ENCODE peak calls at places on chromosomes 16 and 17, in five cellular contexts. One of them, this sample, is unnamed. For H3K4me1, the result is how much of the 10 kb centered on the place peaks cover.

GRCh38 chr17:4838306-4838785 is 5.2 kb downstream of the MINK1 start:
- DNase-seq in thyroid gland: no peak
- DNase-seq in small intestine: no peak
- DNase-seq in tibial nerve: no peak
- DNase-seq in cardiac muscle cell: no peak
- DNase-seq in this sample: no peak

GRCh38 chr17:68288375-68288774 is 2.6 kb downstream of the SLC16A6 start:
- DNase-seq in tibial nerve: no peak
- DNase-seq in cardiac muscle cell: peak
- DNase-seq in small intestine: no peak
- DNase-seq in thyroid gland: no peak
- DNase-seq in this sample: no peak

GRCh38 chr17:12627177-12627629 is 38.5 kb upstream of the MYOCD start:
- DNase-seq in thyroid gland: no peak
- DNase-seq in cardiac muscle cell: peak
- DNase-seq in tibial nerve: peak
- DNase-seq in small intestine: no peak
- DNase-seq in this sample: no peak

GRCh38 chr17:8384801-8385335 is 1.9 kb upstream of the RPL26 start:
- DNase-seq in cardiac muscle cell: peak
- DNase-seq in tibial nerve: no peak
- DNase-seq in thyroid gland: no peak
- DNase-seq in small intestine: no peak
- DNase-seq in this sample: no peak

GRCh38 chr16:65339062-65339461 is 217.2 kb upstream of the CDH11 start:
- DNase-seq in thyroid gland: no peak
- DNase-seq in tibial nerve: no peak
- DNase-seq in small intestine: no peak
- DNase-seq in cardiac muscle cell: no peak
- DNase-seq in this sample: no peak

GRCh38 chr16:1035066-1035415 is 37.5 kb upstream of the SSTR5 start:
- DNase-seq in small intestine: no peak
- DNase-seq in thyroid gland: no peak
- DNase-seq in cardiac muscle cell: no peak
- DNase-seq in tibial nerve: no peak
- DNase-seq in this sample: no peak

GRCh38 chr17:50290074-50290702 is 15.9 kb downstream of the TMEM92 start:
- DNase-seq in cardiac muscle cell: peak
- DNase-seq in tibial nerve: peak
- DNase-seq in small intestine: peak
- DNase-seq in thyroid gland: peak
- DNase-seq in this sample: no peak

GRCh38 chr16:58510097-58510775 is 5.1 kb upstream of the SETD6 start:
- DNase-seq in tibial nerve: no peak
- DNase-seq in thyroid gland: no peak
- DNase-seq in cardiac muscle cell: no peak
- DNase-seq in small intestine: no peak
- DNase-seq in this sample: no peak

GRCh38 chr16:48113471-48113870 is 42.3 kb downstream of the ABCC12 start:
- DNase-seq in thyroid gland: peak
- DNase-seq in cardiac muscle cell: no peak
- DNase-seq in tibial nerve: no peak
- DNase-seq in small intestine: peak
- DNase-seq in this sample: no peak

GRCh38 chr17:7929158-7930029 is at the start of gene KCNAB3:
- DNase-seq in tibial nerve: no peak
- DNase-seq in cardiac muscle cell: peak
- DNase-seq in thyroid gland: no peak
- DNase-seq in small intestine: peak
- DNase-seq in this sample: no peak

GRCh38 chr17:44900894-44901293 is 1.6 kb upstream of the EFTUD2 start:
- DNase-seq in small intestine: no peak
- DNase-seq in tibial nerve: no peak
- DNase-seq in thyroid gland: peak
- DNase-seq in cardiac muscle cell: peak
- DNase-seq in this sample: no peak

GRCh38 chr16:15618392-15618791 is 24.6 kb downstream of the MARF1 start:
- DNase-seq in cardiac muscle cell: peak
- DNase-seq in tibial nerve: no peak
- DNase-seq in small intestine: no peak
- DNase-seq in thyroid gland: no peak
- DNase-seq in this sample: no peak

GRCh38 chr17:40346061-40346767 is 18.3 kb downstream of the GJD3 start:
- DNase-seq in thyroid gland: no peak
- DNase-seq in small intestine: no peak
- DNase-seq in cardiac muscle cell: no peak
- DNase-seq in tibial nerve: no peak
- DNase-seq in this sample: no peak

GRCh38 chr17:73390221-73390620 is 78.4 kb upstream of the CDC42EP4 start:
- DNase-seq in tibial nerve: no peak
- DNase-seq in cardiac muscle cell: no peak
- DNase-seq in thyroid gland: no peak
- DNase-seq in small intestine: no peak
- DNase-seq in this sample: no peak

GRCh38 chr16:7366041-7366440 is 33.4 kb downstream of the RBFOX1 start:
- DNase-seq in small intestine: no peak
- DNase-seq in cardiac muscle cell: no peak
- DNase-seq in thyroid gland: no peak
- DNase-seq in tibial nerve: no peak
- DNase-seq in this sample: no peak

GRCh38 chr17:48106802-48107136 is 797 bp upstream of the SNX11 start:
- DNase-seq in small intestine: no peak
- DNase-seq in cardiac muscle cell: no peak
- DNase-seq in tibial nerve: no peak
- DNase-seq in thyroid gland: no peak
- DNase-seq in this sample: no peak
- H3K4me3 ChIP-seq in small intestine: no peak
- H3K4me3 ChIP-seq in cardiac muscle cell: peak
- H3K4me3 ChIP-seq in tibial nerve: peak
- H3K4me3 ChIP-seq in thyroid gland: peak
- H3K4me3 ChIP-seq in this sample: peak

GRCh38 chr17:76561332-76561731 is 21.5 kb downstream of the PRCD start:
- DNase-seq in tibial nerve: no peak
- DNase-seq in small intestine: peak
- DNase-seq in thyroid gland: no peak
- DNase-seq in cardiac muscle cell: no peak
- DNase-seq in this sample: no peak
- H3K4me1 ChIP-seq in tibial nerve: half or more
- H3K4me1 ChIP-seq in small intestine: under half
- H3K4me1 ChIP-seq in thyroid gland: half or more
- H3K4me1 ChIP-seq in cardiac muscle cell: under half
- H3K4me1 ChIP-seq in this sample: under half

GRCh38 chr16:84413605-84414004 is 45.3 kb downstream of the ATP2C2 start:
- DNase-seq in tibial nerve: no peak
- DNase-seq in thyroid gland: no peak
- DNase-seq in small intestine: no peak
- DNase-seq in cardiac muscle cell: no peak
- DNase-seq in this sample: no peak
- H3K27ac ChIP-seq in tibial nerve: no peak
- H3K27ac ChIP-seq in thyroid gland: no peak
- H3K27ac ChIP-seq in small intestine: no peak
- H3K27ac ChIP-seq in cardiac muscle cell: no peak
- H3K27ac ChIP-seq in this sample: no peak

GRCh38 chr17:17701112-17701511 is 19.9 kb downstream of the RAI1 start:
- DNase-seq in cardiac muscle cell: no peak
- DNase-seq in thyroid gland: no peak
- DNase-seq in small intestine: no peak
- DNase-seq in tibial nerve: no peak
- DNase-seq in this sample: no peak

GRCh38 chr17:17702370-17702769 is 21.1 kb downstream of the RAI1 start:
- DNase-seq in small intestine: no peak
- DNase-seq in thyroid gland: no peak
- DNase-seq in tibial nerve: no peak
- DNase-seq in cardiac muscle cell: no peak
- DNase-seq in this sample: no peak

GRCh38 chr17:17698869-17699351 is 17.7 kb downstream of the RAI1 start:
- DNase-seq in cardiac muscle cell: no peak
- DNase-seq in tibial nerve: no peak
- DNase-seq in small intestine: no peak
- DNase-seq in thyroid gland: peak
- DNase-seq in this sample: no peak

GRCh38 chr17:17701658-17702057 is 20.4 kb downstream of the RAI1 start:
- DNase-seq in small intestine: no peak
- DNase-seq in thyroid gland: no peak
- DNase-seq in tibial nerve: no peak
- DNase-seq in cardiac muscle cell: no peak
- DNase-seq in this sample: no peak

GRCh38 chr17:17700251-17700969 is 19.2 kb downstream of the RAI1 start:
- DNase-seq in tibial nerve: no peak
- DNase-seq in small intestine: peak
- DNase-seq in cardiac muscle cell: no peak
- DNase-seq in thyroid gland: peak
- DNase-seq in this sample: no peak
- H3K4me3 ChIP-seq in tibial nerve: peak
- H3K4me3 ChIP-seq in small intestine: no peak
- H3K4me3 ChIP-seq in cardiac muscle cell: peak
- H3K4me3 ChIP-seq in thyroid gland: no peak
- H3K4me3 ChIP-seq in this sample: peak

DNA sequence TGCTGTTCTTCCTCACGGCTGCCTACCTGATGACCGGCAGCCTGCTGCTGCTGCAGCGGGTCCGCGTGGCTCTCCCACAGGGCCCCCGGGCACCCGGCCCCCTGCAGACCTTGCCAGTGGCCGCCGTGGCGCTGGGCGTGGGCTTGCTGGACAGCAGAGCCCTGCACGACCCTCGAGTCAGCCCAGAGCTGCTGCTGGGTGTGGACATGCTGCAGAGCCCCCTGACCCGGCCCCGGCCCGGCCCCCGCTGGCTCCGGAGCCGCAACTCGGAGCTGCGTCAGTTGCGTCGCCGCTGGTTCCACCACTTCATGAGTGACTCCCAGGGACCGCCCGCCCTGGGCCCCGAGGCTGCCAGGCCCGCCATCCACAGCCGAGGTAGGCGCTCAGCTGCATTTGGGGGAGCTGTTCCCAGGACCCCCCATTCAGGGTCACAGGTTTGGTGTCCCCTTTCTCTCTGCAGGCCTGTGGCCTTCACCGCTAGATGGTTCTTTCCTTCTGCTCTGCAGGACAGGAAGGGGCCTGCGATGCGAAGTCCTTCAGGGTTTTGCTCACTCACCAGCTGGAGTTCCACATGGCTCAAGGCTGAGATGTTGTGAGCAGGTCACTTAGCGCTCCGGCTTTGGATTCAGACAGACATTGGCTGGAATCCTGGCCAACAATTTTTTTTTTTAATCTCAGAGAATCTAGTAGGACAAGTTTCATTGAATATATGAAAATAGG is 10.7 kb downstream of the WSCD1 start:
- DNase-seq in tibial nerve: no peak
- DNase-seq in thyroid gland: no peak
- DNase-seq in cardiac muscle cell: no peak
- DNase-seq in small intestine: no peak
- DNase-seq in this sample: no peak
- H3K4me1 ChIP-seq in tibial nerve: under half
- H3K4me1 ChIP-seq in thyroid gland: under half
- H3K4me1 ChIP-seq in cardiac muscle cell: under half
- H3K4me1 ChIP-seq in small intestine: under half
- H3K4me1 ChIP-seq in this sample: under half

DNA sequence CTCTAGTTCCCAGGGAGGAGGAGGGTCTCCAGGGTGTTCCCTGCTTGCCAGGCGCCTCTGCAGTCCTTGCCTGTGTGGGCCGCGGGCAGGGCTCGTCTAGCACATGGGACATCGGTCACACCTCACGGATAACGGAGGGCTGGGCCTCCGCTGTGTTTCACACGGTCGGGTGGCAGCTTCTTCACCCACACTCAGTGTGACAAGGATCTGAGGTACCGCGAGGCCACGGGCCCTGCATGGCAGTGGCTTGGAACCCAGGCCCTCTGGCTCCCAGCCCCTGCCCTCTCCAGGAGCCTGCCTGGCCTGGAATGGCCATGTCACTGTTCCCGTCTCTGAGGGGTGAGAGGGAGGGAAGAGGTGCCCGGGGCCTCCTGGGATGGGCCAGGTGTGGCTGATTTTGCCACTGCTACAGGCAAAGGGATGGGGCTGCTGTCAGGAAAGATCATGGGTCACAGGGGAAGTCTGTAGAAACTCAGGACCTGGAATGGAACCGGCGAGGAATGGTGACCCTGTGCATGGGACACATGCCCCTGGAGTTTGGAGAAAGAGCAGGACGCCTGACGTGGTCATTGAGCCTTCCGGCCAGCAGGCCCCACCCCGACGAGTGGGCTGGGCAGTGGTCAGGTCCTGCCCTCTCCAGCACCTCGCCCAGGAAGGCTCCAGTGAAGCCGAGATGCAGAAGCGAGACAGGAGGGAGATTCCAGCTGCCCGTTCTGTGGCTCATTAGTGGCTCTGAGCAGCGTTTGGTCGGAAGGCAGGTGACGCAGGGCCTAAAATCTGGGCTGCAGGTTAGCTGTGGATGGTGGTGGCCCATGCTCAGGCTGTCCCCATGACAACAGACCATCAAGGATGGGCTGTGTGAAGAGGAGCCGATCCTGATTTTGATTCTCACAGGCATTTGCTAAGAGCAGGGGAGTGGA is 76.5 kb upstream of the GSE1 start:
- DNase-seq in small intestine: peak
- DNase-seq in thyroid gland: peak
- DNase-seq in tibial nerve: no peak
- DNase-seq in cardiac muscle cell: no peak
- DNase-seq in this sample: no peak
- H3K27ac ChIP-seq in small intestine: peak
- H3K27ac ChIP-seq in thyroid gland: peak
- H3K27ac ChIP-seq in tibial nerve: no peak
- H3K27ac ChIP-seq in cardiac muscle cell: peak
- H3K27ac ChIP-seq in this sample: no peak

GRCh38 chr17:74778960-74779359 is 2.8 kb upstream of the NAT9 start:
- DNase-seq in cardiac muscle cell: peak
- DNase-seq in tibial nerve: no peak
- DNase-seq in small intestine: no peak
- DNase-seq in thyroid gland: no peak
- DNase-seq in this sample: no peak
- H3K4me3 ChIP-seq in cardiac muscle cell: no peak
- H3K4me3 ChIP-seq in tibial nerve: no peak
- H3K4me3 ChIP-seq in small intestine: no peak
- H3K4me3 ChIP-seq in thyroid gland: no peak
- H3K4me3 ChIP-seq in this sample: no peak

DNA sequence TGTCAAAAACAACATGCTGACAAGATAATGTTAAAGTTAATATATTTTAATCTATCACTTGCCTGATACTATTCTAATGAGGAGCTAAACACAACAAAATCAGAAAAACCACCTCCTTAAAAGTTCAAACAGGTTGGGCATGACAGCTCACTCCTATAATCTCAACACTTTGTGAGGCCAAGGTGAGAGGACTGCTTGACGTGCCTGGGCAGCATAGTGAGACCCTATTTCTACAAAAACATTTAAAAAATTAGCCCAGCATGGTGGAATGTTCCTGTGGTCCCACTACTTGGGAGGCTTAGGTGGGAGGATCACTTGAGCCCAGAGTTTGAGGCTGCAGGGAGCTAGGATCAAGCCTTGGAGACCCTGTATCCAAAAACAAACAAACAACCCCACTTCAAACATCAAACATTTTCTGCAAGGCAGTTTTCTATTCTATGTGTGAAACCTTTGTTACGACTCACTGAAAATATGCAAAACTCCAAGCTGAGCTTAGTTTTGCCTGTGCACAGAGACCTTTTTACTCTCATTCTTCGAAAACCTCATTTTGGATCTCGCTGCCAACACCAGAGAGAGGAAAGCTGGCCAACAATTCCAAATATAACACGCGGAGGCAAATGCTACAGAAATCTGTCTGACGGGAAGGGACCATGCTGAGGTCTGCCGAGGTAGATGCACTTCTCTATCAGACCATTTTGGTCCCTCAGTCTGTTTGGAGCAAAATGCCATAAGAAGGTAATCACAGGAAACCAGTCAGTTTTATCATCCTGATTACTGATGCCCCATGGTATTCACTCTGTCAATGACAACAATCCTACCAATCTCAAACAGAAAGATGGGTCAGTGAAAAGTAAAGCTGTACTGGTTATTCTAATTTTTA is 6.2 kb downstream of the PHF12 start:
- DNase-seq in tibial nerve: no peak
- DNase-seq in cardiac muscle cell: peak
- DNase-seq in thyroid gland: no peak
- DNase-seq in small intestine: no peak
- DNase-seq in this sample: no peak
- H3K4me1 ChIP-seq in tibial nerve: half or more
- H3K4me1 ChIP-seq in cardiac muscle cell: under half
- H3K4me1 ChIP-seq in thyroid gland: half or more
- H3K4me1 ChIP-seq in small intestine: under half
- H3K4me1 ChIP-seq in this sample: half or more